ENCODE peak calls at places on chromosomes 3 and 15, in ten cellular contexts. H is NCI-H1930; D is nephron progenitor cell; K is astrocyte of the cerebellum; F is esophagus muscularis mucosa; O is AG08395; Z is GM12865; Y is NCI-H82; B is central memory CD4-positive, alpha-beta T cell; E is germinal center. J is an unnamed sample.

GRCh38 chr3:52498134-52499054 is 3.3 kb downstream of the STAB1 start:
- DNase-seq in H (no peak), D (no peak), K (no peak), F (no peak), O (peak; percentile 87), Z (no peak), Y (no peak), B (no peak), E (peak; percentile 39), J (no peak)

GRCh38 chr15:28021281-28022039 is 77.7 kb downstream of the OCA2 start:
- DNase-seq in H (no peak), D (peak; percentile 34), K (peak; percentile 86), F (peak; percentile 89), O (peak; percentile 42), Z (peak; percentile 47), Y (peak; percentile 91), B (no peak), E (no peak), J (peak; percentile 94)

GRCh38 chr3:180420804-180421203 is 181.2 kb upstream of the TTC14 start:
- DNase-seq in H (no peak), D (no peak), K (no peak), F (no peak), O (no peak), Z (no peak), Y (no peak), B (no peak), E (no peak), J (no peak)

GRCh38 chr15:57527382-57528091 is 64.2 kb upstream of the MYZAP start:
- DNase-seq in H (peak; percentile 18), D (peak; percentile 49), K (peak; percentile 72), F (no peak), O (peak; percentile 85), Z (peak; percentile 82), Y (peak; percentile 97), B (peak; percentile 19), E (peak; percentile 79), J (peak; percentile 69)

GRCh38 chr15:66425837-66426236 is 39.1 kb downstream of the MAP2K1 start:
- DNase-seq in H (no peak), D (no peak), K (no peak), F (no peak), O (no peak), Z (no peak), Y (no peak), B (no peak), E (no peak), J (no peak)

GRCh38 chr3:59549972-59550371 is 500.1 kb upstream of the CFAP20DC start:
- DNase-seq in H (no peak), D (no peak), K (no peak), F (no peak), O (no peak), Z (no peak), Y (peak; percentile 92), B (no peak), E (no peak), J (no peak)

GRCh38 chr3:152834354-152835310 is at the start of gene P2RY1:
- DNase-seq in H (peak; percentile 30), D (peak; percentile 88), K (peak; percentile 16), F (no peak), O (peak; percentile 19), Z (peak; percentile 95), Y (peak; percentile 96), B (no peak), E (peak; percentile 65), J (peak; percentile 62)

GRCh38 chr3:122635789-122636188 is 44.9 kb upstream of the PARP14 start:
- DNase-seq in H (no peak), D (no peak), K (peak; percentile 31), F (no peak), O (peak; percentile 40), Z (no peak), Y (no peak), B (no peak), E (no peak), J (no peak)

GRCh38 chr3:152428577-152428976 is 159.8 kb downstream of the MBNL1 start:
- DNase-seq in H (no peak), D (no peak), K (no peak), F (no peak), O (no peak), Z (no peak), Y (no peak), B (no peak), E (no peak), J (no peak)

GRCh38 chr3:155921486-155921885 is 51.0 kb downstream of the GMPS start:
- DNase-seq in H (no peak), D (no peak), K (no peak), F (no peak), O (no peak), Z (no peak), Y (no peak), B (no peak), E (no peak), J (no peak)

GRCh38 chr15:90539789-90540188 is 10.1 kb downstream of the CRTC3 start:
- DNase-seq in H (no peak), D (no peak), K (no peak), F (no peak), O (no peak), Z (no peak), Y (no peak), B (peak; percentile 61), E (no peak), J (no peak)

GRCh38 chr3:25432191-25432720 is 4.2 kb downstream of the RARB start:
- DNase-seq in H (no peak), D (no peak), K (no peak), F (no peak), O (no peak), Z (no peak), Y (no peak), B (no peak), E (no peak), J (no peak)

GRCh38 chr3:46114324-46114988 is 87.2 kb upstream of the XCR1 start:
- DNase-seq in H (no peak), D (no peak), K (peak; percentile 11), F (no peak), O (peak; percentile 60), Z (no peak), Y (no peak), B (no peak), E (no peak), J (no peak)

GRCh38 chr3:150805380-150805779 is 42.4 kb upstream of the SIAH2 start:
- DNase-seq in H (no peak), D (no peak), K (no peak), F (peak; percentile 64), O (no peak), Z (no peak), Y (no peak), B (no peak), E (no peak), J (no peak)

GRCh38 chr15:32909431-32909830 is 191.6 kb downstream of the GREM1 start:
- DNase-seq in H (no peak), D (no peak), K (peak; percentile 8), F (no peak), O (peak; percentile 52), Z (peak; percentile 48), Y (no peak), B (no peak), E (no peak), J (no peak)

GRCh38 chr3:156535162-156535627 is 19.7 kb downstream of the SSR3 start:
- DNase-seq in H (no peak), D (no peak), K (peak; percentile 100), F (no peak), O (peak; percentile 93), Z (peak; percentile 23), Y (no peak), B (no peak), E (no peak), J (no peak)

GRCh38 chr15:66944121-66944520 is 121.3 kb upstream of the SMAD3 start:
- DNase-seq in H (no peak), D (no peak), K (no peak), F (no peak), O (no peak), Z (no peak), Y (no peak), B (no peak), E (no peak), J (no peak)

GRCh38 chr15:93362203-93362602 is 273.2 kb upstream of the RGMA start:
- DNase-seq in H (no peak), D (no peak), K (no peak), F (no peak), O (no peak), Z (no peak), Y (no peak), B (no peak), E (no peak), J (no peak)

GRCh38 chr15:58269455-58270414 is 131.6 kb downstream of the AQP9 start:
- DNase-seq in H (no peak), D (peak; percentile 40), K (peak; percentile 35), F (no peak), O (peak; percentile 63), Z (peak; percentile 63), Y (peak; percentile 86), B (peak; percentile 31), E (no peak), J (no peak)

GRCh38 chr3:122609798-122610559 is 32.5 kb downstream of the PARP15 start:
- DNase-seq in H (no peak), D (no peak), K (peak; percentile 45), F (no peak), O (peak; percentile 90), Z (peak; percentile 94), Y (no peak), B (no peak), E (no peak), J (no peak)

GRCh38 chr15:99969261-99969960 is 236.2 kb upstream of the LYSMD4 start:
- DNase-seq in H (no peak), D (no peak), K (no peak), F (no peak), O (no peak), Z (no peak), Y (no peak), B (no peak), E (no peak), J (no peak)

GRCh38 chr3:111352585-111352984 is 189.4 kb upstream of the CD96 start:
- DNase-seq in H (no peak), D (no peak), K (peak; percentile 18), F (no peak), O (no peak), Z (no peak), Y (no peak), B (no peak), E (no peak), J (no peak)

GRCh38 chr3:193826126-193826795 is 233.3 kb downstream of the OPA1 start:
- DNase-seq in H (no peak), D (no peak), K (peak; percentile 75), F (no peak), O (peak; percentile 88), Z (no peak), Y (no peak), B (no peak), E (no peak), J (no peak)

GRCh38 chr3:50345586-50345985 is at the start of gene ZMYND10:
- DNase-seq in H (no peak), D (peak; percentile 82), K (no peak), F (no peak), O (peak; percentile 94), Z (peak; percentile 78), Y (peak; percentile 79), B (peak; percentile 71), E (peak; percentile 90), J (no peak)

GRCh38 chr15:69826818-69827174 is 270.9 kb downstream of the TLE3 start:
- DNase-seq in H (no peak), D (no peak), K (no peak), F (no peak), O (no peak), Z (no peak), Y (no peak), B (no peak), E (no peak), J (no peak)

GRCh38 chr3:14619605-14620004 is 32.0 kb upstream of the CCDC174 start:
- DNase-seq in H (no peak), D (no peak), K (no peak), F (no peak), O (no peak), Z (no peak), Y (no peak), B (no peak), E (no peak), J (no peak)

GRCh38 chr3:131977363-131977762 is 57.5 kb downstream of the CPNE4 start:
- DNase-seq in H (no peak), D (no peak), K (no peak), F (no peak), O (no peak), Z (no peak), Y (no peak), B (no peak), E (no peak), J (no peak)

J was measured in NCI-H1417 treated with DMSO at 0.1 percent for 48 hours.